ENCODE peak calls at places on chromosome 4, in four cellular contexts. S, A, F and Z are unnamed samples.

GRCh38 chr4:7911044-7911578 is 28.6 kb downstream of the AFAP1 start:
- DNase-seq in S (no peak), A (peak; percentile 60), F (no peak), Z (no peak)

GRCh38 chr4:6551660-6552059 is 23.3 kb upstream of the MAN2B2 start:
- DNase-seq in S (no peak), A (no peak), F (no peak), Z (no peak)

GRCh38 chr4:69861756-69862155 is 1.8 kb upstream of the SULT1E1 start:
- DNase-seq in S (no peak), A (no peak), F (no peak), Z (no peak)

GRCh38 chr4:2257361-2258001 is 4.4 kb downstream of the MXD4 start:
- DNase-seq in S (no peak), A (no peak), F (no peak), Z (no peak)

GRCh38 chr4:1418494-1419285 is 12.4 kb upstream of the NKX1-1 start:
- DNase-seq in S (no peak), A (no peak), F (no peak), Z (no peak)

GRCh38 chr4:153528705-153529493 is 62.7 kb downstream of the TMEM131L start:
- DNase-seq in S (no peak), A (no peak), F (no peak), Z (no peak)

GRCh38 chr4:115973768-115974167 is 860.3 kb upstream of the NDST4 start:
- DNase-seq in S (no peak), A (no peak), F (no peak), Z (no peak)

GRCh38 chr4:185145572-185145971 is 2.5 kb downstream of the SLC25A4 start:
- DNase-seq in S (no peak), A (no peak), F (no peak), Z (no peak)

GRCh38 chr4:168656946-168657473 is 160.2 kb downstream of the PALLD start:
- DNase-seq in S (no peak), A (no peak), F (no peak), Z (no peak)